ENCODE peak calls at places on chromosomes 2 and 18, in five cellular contexts. T is AG10803, O is AG09309, J is OCI-LY7, W is GM12865. Z is an unnamed sample.

GRCh38 chr18:48592540-48592939 is 53.7 kb downstream of the CTIF start:
- DNase-seq in T (no peak), O (no peak), J (no peak), W (no peak), Z (no peak)

GRCh38 chr2:6143812-6144211 is 451.6 kb downstream of the SOX11 start:
- DNase-seq in T (no peak), O (no peak), J (no peak), W (no peak), Z (no peak)

GRCh38 chr2:74849228-74849892 is 15.4 kb downstream of the HK2 start:
- DNase-seq in T (no peak), O (no peak), J (peak), W (peak), Z (no peak)

GRCh38 chr2:30239308-30240161 is 8.2 kb downstream of the LBH start:
- DNase-seq in T (peak), O (no peak), J (peak), W (peak), Z (no peak)

GRCh38 chr18:8260319-8260718 is 348.9 kb upstream of the RAB12 start:
- DNase-seq in T (peak), O (no peak), J (no peak), W (no peak), Z (no peak)

GRCh38 chr2:31296641-31297287 is 62.8 kb downstream of the EHD3 start:
- DNase-seq in T (no peak), O (peak), J (no peak), W (no peak), Z (no peak)

GRCh38 chr18:58989184-58989759 is 124.6 kb downstream of the ZNF532 start:
- DNase-seq in T (no peak), O (no peak), J (no peak), W (no peak), Z (no peak)

GRCh38 chr2:12727085-12727484 is 10.3 kb downstream of the TRIB2 start:
- DNase-seq in T (no peak), O (no peak), J (no peak), W (no peak), Z (no peak)

GRCh38 chr18:48800877-48801727 is 149.7 kb downstream of the SMAD7 start:
- DNase-seq in T (no peak), O (peak), J (no peak), W (peak), Z (no peak)

GRCh38 chr2:200077210-200077650 is 121.8 kb downstream of the MAIP1 start:
- DNase-seq in T (peak), O (peak), J (no peak), W (no peak), Z (peak)

GRCh38 chr2:207777124-207777523 is 7.4 kb upstream of the FZD5 start:
- DNase-seq in T (no peak), O (no peak), J (no peak), W (no peak), Z (no peak)

GRCh38 chr2:96952976-96953610 is 33.3 kb downstream of the FAM178B start:
- DNase-seq in T (peak), O (no peak), J (no peak), W (no peak), Z (peak)

GRCh38 chr2:122072666-122073065 is 317.2 kb downstream of the TSN start:
- DNase-seq in T (peak), O (no peak), J (no peak), W (no peak), Z (no peak)

GRCh38 chr2:102792538-102793208 is 30.8 kb downstream of the TMEM182 start:
- DNase-seq in T (no peak), O (no peak), J (no peak), W (no peak), Z (no peak)

GRCh38 chr2:10760794-10761504 is 39.5 kb downstream of the ATP6V1C2 start:
- DNase-seq in T (no peak), O (no peak), J (no peak), W (no peak), Z (no peak)

GRCh38 chr2:10759151-10759714 is 37.8 kb downstream of the ATP6V1C2 start:
- DNase-seq in T (no peak), O (no peak), J (no peak), W (no peak), Z (no peak)

GRCh38 chr2:10755621-10756020 is 34.2 kb downstream of the ATP6V1C2 start:
- DNase-seq in T (no peak), O (no peak), J (no peak), W (no peak), Z (no peak)

GRCh38 chr2:10761591-10761990 is 40.2 kb downstream of the ATP6V1C2 start:
- DNase-seq in T (no peak), O (no peak), J (no peak), W (no peak), Z (no peak)

GRCh38 chr2:10757814-10758286 is 36.4 kb downstream of the ATP6V1C2 start:
- DNase-seq in T (no peak), O (no peak), J (no peak), W (no peak), Z (no peak)
- TF ChIP-seq CTCF in T (no peak), O (no peak), J (no peak), W (no peak), Z (no peak)

GRCh38 chr2:157782057-157782845 is 93.9 kb downstream of the ACVR1 start:
- DNase-seq in T (no peak), O (no peak), J (no peak), W (no peak), Z (no peak)
- TF ChIP-seq CTCF in T (peak), O (no peak), J (no peak), W (no peak), Z (peak)

DNA sequence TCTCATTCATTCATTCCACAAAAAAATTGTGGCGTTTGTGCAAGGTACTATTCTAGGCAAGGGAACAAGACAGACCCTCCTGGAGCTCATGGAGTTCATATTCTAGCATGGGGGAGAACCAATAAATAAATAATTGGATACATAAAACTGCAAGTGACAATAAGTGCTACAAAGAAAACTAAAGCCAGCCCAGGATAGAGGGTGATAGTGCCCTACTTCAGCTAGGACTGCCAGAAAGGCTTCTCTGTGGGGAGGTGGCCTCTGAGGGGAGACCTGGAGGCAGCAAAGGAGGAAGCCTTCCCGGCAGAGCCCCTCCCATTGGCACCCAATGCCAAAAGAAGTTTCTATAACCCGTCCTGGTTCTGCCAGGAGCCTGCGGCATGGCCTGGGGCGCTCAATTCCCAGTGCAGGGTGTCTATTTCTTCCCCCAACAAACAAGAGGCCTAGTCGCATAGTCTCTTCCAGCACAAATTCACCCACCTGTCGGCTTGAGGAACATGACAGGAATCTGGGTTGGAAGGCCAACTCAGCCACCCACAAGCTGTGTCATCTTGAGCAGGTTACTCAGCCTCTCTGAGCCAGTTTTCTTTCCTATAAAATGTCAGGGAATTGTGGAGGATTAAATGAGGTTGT is 94.4 kb downstream of the ZFP36L2 start:
- DNase-seq in T (no peak), O (no peak), J (no peak), W (no peak), Z (no peak)
- TF ChIP-seq CTCF in T (no peak), O (no peak), J (peak), W (no peak), Z (no peak)

GRCh38 chr2:17719562-17720371 is 33.8 kb downstream of the SMC6 start:
- DNase-seq in T (peak), O (no peak), J (peak), W (peak), Z (no peak)
- TF ChIP-seq CTCF in T (peak), O (peak), J (peak), W (peak), Z (peak)

GRCh38 chr18:21742323-21742687 is 1.7 kb downstream of the MIB1 start:
- DNase-seq in T (no peak), O (no peak), J (peak), W (no peak), Z (no peak)

GRCh38 chr18:21743166-21743831 is 2.7 kb downstream of the MIB1 start:
- DNase-seq in T (no peak), O (no peak), J (no peak), W (peak), Z (no peak)

GRCh38 chr18:21740474-21740723 is 193 bp upstream of the MIB1 start:
- DNase-seq in T (peak), O (peak), J (peak), W (peak), Z (no peak)

GRCh38 chr18:21740724-21741510 is at the start of gene MIB1:
- DNase-seq in T (no peak), O (no peak), J (peak), W (no peak), Z (peak)

DNA sequence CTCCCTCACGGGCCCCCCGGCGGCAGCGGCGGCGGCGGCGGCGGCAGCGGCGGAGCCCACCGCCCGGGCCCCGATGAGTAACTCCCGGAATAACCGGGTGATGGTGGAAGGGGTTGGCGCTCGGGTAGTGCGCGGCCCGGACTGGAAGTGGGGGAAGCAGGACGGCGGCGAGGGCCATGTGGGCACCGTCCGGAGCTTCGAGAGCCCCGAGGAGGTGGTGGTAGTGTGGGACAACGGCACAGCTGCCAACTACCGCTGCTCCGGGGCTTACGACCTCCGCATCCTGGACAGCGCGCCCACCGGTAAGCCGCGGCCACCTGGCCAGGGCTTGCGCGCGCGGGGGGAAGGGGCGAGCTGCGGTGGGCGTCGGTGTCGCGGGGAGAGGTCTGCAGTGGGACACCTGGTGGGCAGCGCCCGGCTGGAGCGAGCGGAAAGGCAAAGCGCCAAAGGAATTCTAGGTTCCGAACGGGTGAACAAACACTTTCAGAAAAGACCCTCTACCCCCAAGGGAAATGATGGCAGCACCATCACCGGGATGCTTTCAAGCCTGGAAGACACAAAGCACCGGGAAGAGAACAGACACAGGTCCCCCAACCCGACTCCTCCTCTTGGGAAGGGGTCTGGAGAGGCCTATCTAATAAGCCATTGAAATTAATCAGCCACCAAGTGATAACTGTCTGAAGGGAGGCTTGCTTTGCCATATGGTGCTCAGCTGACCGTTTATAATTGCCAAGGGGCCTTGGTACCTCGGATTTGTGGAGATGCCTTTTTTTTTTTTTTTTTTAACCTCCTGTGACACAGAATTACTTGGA is 1.1 kb downstream of the MIB1 start:
- DNase-seq in T (peak), O (no peak), J (peak), W (peak), Z (no peak)
- TF ChIP-seq CTCF in T (no peak), O (peak), J (peak), W (no peak), Z (no peak)

DNA sequence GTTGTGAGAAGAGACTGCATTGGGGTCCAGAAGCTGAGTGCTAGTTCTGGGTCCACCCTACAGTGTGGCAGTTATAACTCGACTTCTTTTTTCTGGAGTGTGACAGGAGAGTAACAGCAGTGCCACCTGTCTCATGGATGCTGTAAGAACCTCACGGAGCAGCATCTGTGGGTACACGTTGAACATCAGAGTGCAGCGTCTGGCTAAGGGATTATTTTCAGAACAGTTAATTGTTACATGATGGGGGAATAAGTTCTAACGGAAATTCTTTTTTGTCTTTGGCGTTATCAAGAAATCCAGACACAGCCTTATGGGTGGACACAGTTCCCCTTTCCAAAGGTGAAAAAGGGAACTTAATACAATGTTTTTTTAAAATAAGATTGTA is 28.3 kb upstream of the TOGARAM2 start:
- DNase-seq in T (no peak), O (no peak), J (peak), W (no peak), Z (no peak)
- TF ChIP-seq CTCF in T (no peak), O (no peak), J (peak), W (peak), Z (no peak)

GRCh38 chr2:110204408-110205385 is at the start of gene NPHP1:
- DNase-seq in T (peak), O (peak), J (peak), W (peak), Z (peak)
- TF ChIP-seq CTCF in T (no peak), O (no peak), J (no peak), W (no peak), Z (no peak)

Z was measured in AG04450.